ENCODE peak calls at places on chromosomes 11 and 22, in nine cellular contexts. C is aorta, R is stomach, E is uterus, I is IMR-90, S is kidney, U is GM23338, Q is cardiac muscle cell, F is GM23248. J is an unnamed sample. For H3K4me1, the result is how much of the 10 kb centered on the place peaks cover.

GRCh38 chr11:72736452-72737069 is 15.6 kb downstream of the ARAP1 start:
- DNase-seq in C (no peak), R (no peak), E (no peak), I (peak), S (peak), U (no peak), Q (no peak), F (peak), J (peak)

GRCh38 chr11:9756461-9756860 is 92.6 kb downstream of the SWAP70 start:
- DNase-seq in C (no peak), R (no peak), E (no peak), I (no peak), S (peak), U (no peak), Q (no peak), F (no peak), J (no peak)

GRCh38 chr11:1450958-1451710 is 35.4 kb downstream of the MOB2 start:
- DNase-seq in C (no peak), R (no peak), E (no peak), I (no peak), S (no peak), U (no peak), Q (peak), F (no peak), J (no peak)

GRCh38 chr11:5600374-5600851 is 4.0 kb downstream of the TRIM6 start:
- DNase-seq in C (peak), R (peak), E (peak), I (peak), S (peak), U (peak), Q (peak), F (peak), J (peak)

GRCh38 chr11:68137833-68138232 is 16.6 kb upstream of the CHKA start:
- DNase-seq in C (no peak), R (no peak), E (no peak), I (no peak), S (no peak), U (no peak), Q (no peak), F (peak), J (no peak)

GRCh38 chr22:17972385-17973181 is 51.8 kb downstream of the MICAL3 start:
- DNase-seq in C (no peak), R (no peak), E (no peak), I (peak), S (no peak), U (peak), Q (peak), F (peak), J (peak)

GRCh38 chr11:10778217-10778970 is 27.3 kb downstream of the CTR9 start:
- DNase-seq in C (peak), R (no peak), E (peak), I (peak), S (no peak), U (no peak), Q (no peak), F (peak), J (peak)

GRCh38 chr11:124717786-124718634 is 21.7 kb upstream of the NRGN start:
- DNase-seq in C (peak), R (no peak), E (no peak), I (peak), S (peak), U (peak), Q (peak), F (peak), J (peak)

GRCh38 chr22:23066200-23067022 is 3.9 kb upstream of the GNAZ start:
- DNase-seq in C (peak), R (peak), E (peak), I (no peak), S (peak), U (no peak), Q (no peak), F (no peak), J (no peak)

GRCh38 chr22:49997221-49997599 is 15.4 kb downstream of the IL17REL start:
- DNase-seq in C (peak), R (peak), E (no peak), I (no peak), S (peak), U (no peak), Q (no peak), F (no peak), J (no peak)

GRCh38 chr11:33907419-33907818 is 15.5 kb upstream of the LMO2 start:
- DNase-seq in C (no peak), R (no peak), E (no peak), I (no peak), S (no peak), U (no peak), Q (no peak), F (no peak), J (no peak)

GRCh38 chr11:44727373-44728084 is 767 bp downstream of the TSPAN18 start:
- DNase-seq in C (peak), R (peak), E (peak), I (peak), S (peak), U (peak), Q (peak), F (peak), J (peak)
- H3K27ac ChIP-seq in C (no peak), R (peak), E (peak), I (no peak), S (peak), U (no peak), Q (peak), F (no peak), J (peak)

GRCh38 chr11:128507936-128508335 is 79.4 kb downstream of the ETS1 start:
- DNase-seq in C (no peak), R (no peak), E (no peak), I (no peak), S (no peak), U (no peak), Q (no peak), F (no peak), J (no peak)

GRCh38 chr11:128511712-128512111 is 75.6 kb downstream of the ETS1 start:
- DNase-seq in C (no peak), R (no peak), E (no peak), I (no peak), S (no peak), U (no peak), Q (no peak), F (no peak), J (no peak)

GRCh38 chr11:128508785-128509518 is 78.4 kb downstream of the ETS1 start:
- DNase-seq in C (no peak), R (no peak), E (no peak), I (peak), S (no peak), U (no peak), Q (no peak), F (peak), J (no peak)

GRCh38 chr11:128512478-128513127 is 74.8 kb downstream of the ETS1 start:
- DNase-seq in C (no peak), R (no peak), E (no peak), I (no peak), S (no peak), U (no peak), Q (no peak), F (no peak), J (no peak)

GRCh38 chr11:128509990-128510389 is 77.4 kb downstream of the ETS1 start:
- DNase-seq in C (no peak), R (no peak), E (no peak), I (peak), S (no peak), U (no peak), Q (no peak), F (peak), J (no peak)
- H3K4me1 ChIP-seq in C (under half), R (under half), E (under half), I (under half), S (under half), U (under half), Q (under half), F (half or more), J (under half)

DNA sequence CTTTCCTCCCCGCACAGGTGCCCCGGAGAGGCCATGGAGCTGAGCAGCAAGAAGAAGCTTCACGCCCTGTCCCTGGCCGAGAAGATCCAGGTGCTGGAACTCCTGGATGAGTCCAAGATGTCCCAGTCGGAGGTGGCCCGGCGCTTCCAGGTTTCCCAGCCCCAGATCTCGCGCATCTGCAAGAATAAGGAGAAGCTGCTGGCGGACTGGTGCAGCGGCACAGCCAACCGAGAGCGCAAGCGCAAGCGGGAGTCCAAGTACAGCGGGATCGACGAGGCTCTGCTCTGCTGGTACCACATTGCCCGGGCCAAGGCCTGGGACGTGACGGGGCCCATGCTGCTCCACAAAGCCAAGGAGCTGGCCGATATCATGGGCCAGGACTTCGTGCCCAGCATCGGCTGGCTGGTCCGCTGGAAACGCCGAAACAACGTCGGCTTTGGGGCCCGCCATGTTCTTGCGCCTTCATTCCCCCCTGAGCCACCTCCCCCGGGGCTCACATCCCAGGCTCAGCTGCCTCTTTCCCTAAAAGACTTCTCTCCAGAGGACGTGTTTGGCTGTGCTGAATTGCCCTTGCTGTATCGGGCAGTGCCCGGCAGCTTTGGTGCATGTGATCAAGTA is 1.3 kb downstream of the TIGD3 start:
- DNase-seq in C (peak), R (no peak), E (no peak), I (peak), S (peak), U (peak), Q (no peak), F (peak), J (peak)
- H3K4me3 ChIP-seq in C (no peak), R (peak), E (peak), I (peak), S (no peak), U (peak), Q (peak), F (peak), J (peak)

GRCh38 chr22:41672780-41673509 is 15.7 kb downstream of the SNU13 start:
- DNase-seq in C (peak), R (no peak), E (no peak), I (no peak), S (no peak), U (peak), Q (no peak), F (peak), J (no peak)
- H3K27ac ChIP-seq in C (no peak), R (peak), E (no peak), I (no peak), S (no peak), U (no peak), Q (no peak), F (no peak), J (no peak)

J was measured in right cardiac atrium.